ENCODE peak calls at places on chromosomes 16 and 17, in ten cellular contexts. J is EL, C is Right ventricle myocardium inferior, Y is GM13976, B is RPMI8226, M is GM23248, K is activated T-cell treated with anti-CD3 and anti-CD28 coated beads for 1 hour, A is T-helper 1 cell, W is NCI-H345, X is astrocyte. D is an unnamed sample.

GRCh38 chr17:43540821-43541674 is 5.1 kb downstream of the ETV4 start:
- DNase-seq in J (no peak), C (no peak), Y (no peak), B (no peak), M (no peak), K (no peak), A (no peak), W (no peak), X (no peak), D (no peak)

GRCh38 chr16:27446721-27447120 is 44.7 kb downstream of the IL21R start:
- DNase-seq in J (no peak), C (no peak), Y (no peak), B (no peak), M (no peak), K (peak; percentile 72), A (peak; percentile 78), W (no peak), X (no peak), D (no peak)

GRCh38 chr17:6325741-6326140 is 109.2 kb downstream of the AIPL1 start:
- DNase-seq in J (no peak), C (no peak), Y (no peak), B (no peak), M (no peak), K (no peak), A (no peak), W (no peak), X (no peak), D (no peak)

GRCh38 chr17:7935859-7936258 is 3.9 kb downstream of the CNTROB start:
- DNase-seq in J (no peak), C (no peak), Y (no peak), B (no peak), M (no peak), K (no peak), A (no peak), W (no peak), X (no peak), D (no peak)

GRCh38 chr17:4249452-4250029 is 14.2 kb downstream of the ANKFY1 start:
- DNase-seq in J (peak; percentile 44), C (no peak), Y (peak; percentile 64), B (peak; percentile 23), M (peak; percentile 70), K (no peak), A (no peak), W (no peak), X (peak; percentile 39), D (peak; percentile 59)

GRCh38 chr16:20744922-20745440 is 3.4 kb upstream of the THUMPD1 start:
- DNase-seq in J (no peak), C (peak; percentile 79), Y (no peak), B (no peak), M (no peak), K (no peak), A (no peak), W (no peak), X (no peak), D (no peak)

GRCh38 chr17:19381361-19381740 is 3.1 kb downstream of the MAPK7 start:
- DNase-seq in J (no peak), C (no peak), Y (no peak), B (no peak), M (no peak), K (no peak), A (no peak), W (no peak), X (no peak), D (no peak)

GRCh38 chr17:29968271-29968670 is 26.8 kb downstream of the EFCAB5 start:
- DNase-seq in J (no peak), C (no peak), Y (no peak), B (no peak), M (no peak), K (no peak), A (no peak), W (no peak), X (peak; percentile 14), D (no peak)

GRCh38 chr17:69111794-69112193 is 29.9 kb downstream of the ABCA6 start:
- DNase-seq in J (no peak), C (no peak), Y (no peak), B (no peak), M (no peak), K (no peak), A (no peak), W (no peak), X (no peak), D (no peak)

D was measured in GM10248.